ENCODE peak calls at places on chromosomes 3 and 15, in ten cellular contexts. G, L, T, I, J, F, M, D, S and R are unnamed samples.

GRCh38 chr3:127209840-127210653 is 17.1 kb downstream of the PRR23E start:
- DNase-seq in G (no peak), L (peak; percentile 16), T (no peak), I (no peak), J (no peak), F (no peak), M (no peak), D (peak; percentile 33), S (no peak), R (no peak)

GRCh38 chr3:152622813-152623167 is 212.1 kb upstream of the P2RY1 start:
- DNase-seq in G (no peak), L (no peak), T (no peak), I (no peak), J (peak; percentile 9), F (no peak), M (no peak), D (no peak), S (no peak), R (no peak)

GRCh38 chr15:53611145-53611920 is 148.1 kb downstream of the WDR72 start:
- DNase-seq in G (no peak), L (no peak), T (no peak), I (peak; percentile 65), J (peak; percentile 2), F (no peak), M (no peak), D (no peak), S (peak; percentile 46), R (no peak)

GRCh38 chr3:137360531-137361201 is 402.9 kb downstream of the IL20RB start:
- DNase-seq in G (no peak), L (no peak), T (no peak), I (no peak), J (no peak), F (no peak), M (no peak), D (no peak), S (no peak), R (no peak)

GRCh38 chr3:10247679-10248183 is 528 bp upstream of the TATDN2 start:
- DNase-seq in G (no peak), L (no peak), T (no peak), I (no peak), J (no peak), F (no peak), M (no peak), D (no peak), S (no peak), R (no peak)

GRCh38 chr15:42608110-42608531 is 32.7 kb downstream of the STARD9 start:
- DNase-seq in G (no peak), L (no peak), T (peak; percentile 86), I (no peak), J (peak; percentile 12), F (no peak), M (no peak), D (no peak), S (no peak), R (no peak)

GRCh38 chr15:47844437-47844836 is 127.1 kb downstream of the SEMA6D start:
- DNase-seq in G (no peak), L (no peak), T (no peak), I (no peak), J (no peak), F (no peak), M (no peak), D (no peak), S (no peak), R (no peak)

GRCh38 chr3:54514416-54514815 is 392.1 kb downstream of the CACNA2D3 start:
- DNase-seq in G (no peak), L (no peak), T (no peak), I (no peak), J (no peak), F (no peak), M (no peak), D (no peak), S (no peak), R (no peak)

GRCh38 chr3:193982258-193982659 is 153.7 kb upstream of the HES1 start:
- DNase-seq in G (no peak), L (peak; percentile 71), T (no peak), I (peak; percentile 75), J (peak; percentile 38), F (peak; percentile 93), M (no peak), D (peak; percentile 89), S (no peak), R (no peak)

GRCh38 chr3:156489462-156489911 is 65.4 kb downstream of the SSR3 start:
- DNase-seq in G (no peak), L (no peak), T (no peak), I (peak; percentile 53), J (peak; percentile 65), F (no peak), M (peak; percentile 20), D (no peak), S (no peak), R (no peak)

GRCh38 chr3:194270627-194271458 is 80.3 kb downstream of the CPN2 start:
- DNase-seq in G (peak; percentile 63), L (peak; percentile 63), T (no peak), I (peak; percentile 55), J (peak; percentile 49), F (peak; percentile 97), M (no peak), D (peak; percentile 80), S (no peak), R (peak; percentile 25)

GRCh38 chr3:133843634-133844033 is 38.0 kb downstream of the SRPRB start:
- DNase-seq in G (no peak), L (no peak), T (no peak), I (peak; percentile 70), J (peak; percentile 81), F (no peak), M (peak; percentile 89), D (no peak), S (no peak), R (no peak)

GRCh38 chr3:157335677-157336076 is 101.0 kb upstream of the PTX3 start:
- DNase-seq in G (peak; percentile 57), L (no peak), T (no peak), I (peak; percentile 84), J (peak; percentile 83), F (no peak), M (peak; percentile 82), D (no peak), S (peak; percentile 64), R (peak; percentile 7)

GRCh38 chr3:27326949-27327582 is 42.1 kb downstream of the NEK10 start:
- DNase-seq in G (no peak), L (no peak), T (no peak), I (no peak), J (no peak), F (no peak), M (no peak), D (no peak), S (no peak), R (no peak)

GRCh38 chr3:87924485-87924884 is 134.3 kb downstream of the CGGBP1 start:
- DNase-seq in G (no peak), L (no peak), T (no peak), I (no peak), J (no peak), F (no peak), M (no peak), D (no peak), S (no peak), R (no peak)

GRCh38 chr3:7307410-7307809 is 446.5 kb downstream of the GRM7 start:
- DNase-seq in G (no peak), L (no peak), T (no peak), I (peak; percentile 58), J (no peak), F (no peak), M (no peak), D (no peak), S (no peak), R (no peak)

GRCh38 chr15:66594344-66594743 is 28.5 kb upstream of the LCTL start:
- DNase-seq in G (no peak), L (no peak), T (no peak), I (no peak), J (no peak), F (peak; percentile 37), M (no peak), D (no peak), S (no peak), R (no peak)
- TF ChIP-seq CTCF in G (no peak), L (no peak), T (no peak), I (peak; percentile 10), J (no peak), F (no peak), M (peak; percentile 8), D (no peak), S (peak; percentile 7), R (no peak)

DNA sequence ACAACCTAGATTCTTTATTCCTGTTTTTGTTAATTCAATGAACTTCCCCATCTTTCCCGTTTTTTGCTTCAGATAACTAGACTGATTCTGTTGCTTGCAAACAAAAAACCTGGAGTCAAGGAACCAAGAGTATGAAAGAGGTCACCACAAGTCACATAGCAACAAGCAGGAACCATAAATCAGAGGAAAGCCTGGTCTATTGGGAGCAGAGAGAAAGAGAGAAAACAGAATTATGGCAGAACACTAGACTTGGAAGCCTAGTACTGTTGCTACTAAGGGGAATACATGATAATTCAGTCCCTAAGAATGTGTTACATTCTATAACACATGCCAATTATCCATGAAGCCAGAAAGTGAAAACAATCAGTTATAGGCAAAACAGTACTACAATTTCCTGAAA is 63.1 kb downstream of the TBL1XR1 start:
- DNase-seq in G (no peak), L (no peak), T (no peak), I (no peak), J (no peak), F (no peak), M (no peak), D (no peak), S (no peak), R (no peak)
- TF ChIP-seq CTCF in G (no peak), L (no peak), T (no peak), I (no peak), J (no peak), F (no peak), M (no peak), D (no peak), S (no peak), R (no peak)

DNA sequence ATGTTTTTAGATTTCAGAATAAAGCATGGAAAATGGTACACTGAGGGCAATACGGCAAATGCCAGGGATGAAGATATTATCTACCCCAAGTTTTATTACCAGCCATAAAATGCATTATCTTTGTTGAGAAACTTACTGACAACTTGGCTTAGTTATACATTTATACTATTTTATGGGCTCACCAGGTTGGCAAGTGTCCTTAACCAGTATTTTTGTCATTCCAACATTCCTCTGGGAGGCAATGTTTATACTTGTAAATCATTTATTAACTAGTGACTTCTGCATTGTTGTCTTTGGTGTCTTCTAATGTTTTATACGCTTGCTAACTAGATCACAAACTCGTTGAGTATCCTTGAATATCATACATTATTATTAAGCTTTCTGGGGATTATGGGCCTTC is 18.0 kb upstream of the ADGRG7 start:
- DNase-seq in G (no peak), L (no peak), T (no peak), I (no peak), J (no peak), F (no peak), M (no peak), D (no peak), S (peak; percentile 14), R (no peak)
- TF ChIP-seq CTCF in G (no peak), L (no peak), T (no peak), I (no peak), J (no peak), F (no peak), M (no peak), D (no peak), S (no peak), R (no peak)

DNA sequence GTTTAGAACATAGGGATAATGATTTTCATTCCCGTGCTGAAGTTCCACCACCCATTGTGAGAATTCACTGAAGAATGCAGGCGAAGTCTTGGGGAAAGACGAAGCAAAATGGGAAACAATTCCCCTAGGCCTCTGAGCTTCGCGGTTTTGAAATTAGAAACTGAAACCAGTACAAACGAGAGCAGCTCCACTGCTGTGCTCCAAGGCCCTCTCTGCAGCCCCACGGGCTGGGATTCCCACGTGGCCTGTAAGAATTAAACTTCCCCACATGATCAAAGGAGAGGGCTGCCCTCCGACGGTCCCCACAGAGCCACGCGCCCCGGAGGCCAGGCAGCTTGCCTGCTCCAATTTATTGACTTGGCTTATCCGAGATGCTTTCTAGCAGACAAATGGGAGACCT is 143.9 kb downstream of the GREM1 start:
- DNase-seq in G (peak; percentile 14), L (no peak), T (no peak), I (peak; percentile 90), J (peak; percentile 70), F (peak; percentile 86), M (peak; percentile 73), D (peak; percentile 84), S (no peak), R (peak; percentile 61)
- TF ChIP-seq CTCF in G (no peak), L (no peak), T (no peak), I (no peak), J (no peak), F (no peak), M (no peak), D (no peak), S (no peak), R (no peak)